ENCODE peak calls at places on chromosomes 11 and 22, in seven cellular contexts. X, S, T, D, W, Y and U are unnamed samples.

GRCh38 chr22:40853961-40854360 is 2.5 kb downstream of the ST13 start:
- DNase-seq in S (no peak), X (no peak), Y (no peak), W (no peak), D (no peak), T (peak; percentile 2), U (no peak)

GRCh38 chr11:103051158-103051801 is 40.7 kb downstream of the DCUN1D5 start:
- DNase-seq in T (no peak), X (no peak), S (no peak), D (no peak), Y (no peak), W (no peak), U (no peak)

GRCh38 chr22:17578129-17578754 is 14.9 kb downstream of the SLC25A18 start:
- DNase-seq in W (no peak), X (no peak), T (peak; percentile 23), Y (no peak), S (peak; percentile 53), D (peak; percentile 47), U (no peak)

GRCh38 chr22:39254789-39255298 is 10.1 kb upstream of the PDGFB start:
- DNase-seq in W (peak; percentile 77), X (no peak), Y (no peak), T (peak; percentile 84), S (no peak), D (no peak), U (no peak)

GRCh38 chr22:24011735-24012068 is 598 bp downstream of the CABIN1 start:
- DNase-seq in T (no peak), X (no peak), Y (no peak), S (no peak), D (no peak), W (no peak), U (no peak)

GRCh38 chr11:90329043-90329442 is 106.2 kb upstream of the CHORDC1 start:
- DNase-seq in W (no peak), X (no peak), Y (no peak), T (no peak), S (no peak), D (no peak), U (no peak)

GRCh38 chr11:19259487-19260345 is 19.0 kb upstream of the E2F8 start:
- DNase-seq in X (peak; percentile 40), D (peak; percentile 81), S (peak; percentile 75), T (peak; percentile 73), W (peak; percentile 24), Y (peak; percentile 73), U (peak; percentile 89)

GRCh38 chr11:100791873-100792272 is 104.8 kb downstream of the ARHGAP42 start:
- DNase-seq in T (peak; percentile 35), D (no peak), W (no peak), S (no peak), Y (no peak), X (no peak), U (no peak)

GRCh38 chr11:134120143-134120850 is 51.4 kb downstream of the JAM3 start:
- DNase-seq in T (peak; percentile 74), W (no peak), S (peak; percentile 39), X (no peak), Y (no peak), D (peak; percentile 66), U (peak; percentile 88)

GRCh38 chr11:708511-708910 is 2.5 kb downstream of the EPS8L2 start:
- DNase-seq in W (no peak), D (no peak), S (no peak), T (no peak), Y (no peak), X (no peak), U (no peak)

GRCh38 chr11:64969209-64969608 is 2.7 kb downstream of the MAJIN start:
- DNase-seq in X (no peak), D (no peak), Y (no peak), T (peak; percentile 31), S (peak; percentile 20), W (no peak), U (no peak)

DNA sequence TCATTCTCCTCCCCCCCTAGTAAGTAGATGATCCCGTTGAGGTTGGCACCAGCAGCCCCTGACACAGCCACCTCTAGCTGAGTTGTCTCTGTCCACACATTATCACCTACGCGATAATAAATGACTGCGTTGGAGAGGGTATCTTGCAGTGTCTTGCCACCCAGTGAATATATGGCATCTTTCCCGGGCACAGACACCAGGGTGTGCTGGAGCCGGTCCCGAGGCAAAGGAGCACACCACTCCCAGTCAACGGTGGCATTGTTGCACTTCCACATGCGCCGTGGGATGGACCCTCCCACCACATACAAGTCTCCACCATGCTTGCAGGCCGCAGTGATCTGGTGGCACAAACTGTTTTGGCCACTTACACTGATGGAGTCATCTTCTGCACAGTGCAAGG is 5.4 kb downstream of the KBTBD4 start:
- DNase-seq in X (no peak), W (no peak), S (no peak), Y (no peak), T (no peak), D (no peak), U (no peak)
- H3K36me3 ChIP-seq in X (peaks cover 48% of the 10 kb centered on the region), W (peaks cover 19% of the 10 kb centered on the region), S (no peaks in the 10 kb centered on the region), Y (peaks cover 70% of the 10 kb centered on the region), T (peaks cover 17% of the 10 kb centered on the region), D (peaks cover 90% of the 10 kb centered on the region), U (peaks cover 83% of the 10 kb centered on the region)

GRCh38 chr11:126751242-126751641 is 249.3 kb downstream of the KIRREL3 start:
- DNase-seq in S (no peak), W (no peak), D (no peak), T (no peak), Y (no peak), X (no peak), U (no peak)
- H3K4me3 ChIP-seq in S (no peak overlapping the region), W (no peak overlapping the region), D (no peak overlapping the region), T (no peak overlapping the region), Y (no peak overlapping the region), X (no peak overlapping the region), U (no peak overlapping the region)

GRCh38 chr22:49716441-49716840 is 111.2 kb downstream of the BRD1 start:
- DNase-seq in W (no peak), Y (no peak), T (no peak), X (no peak), D (no peak), S (no peak), U (no peak)

GRCh38 chr22:49719046-49719445 is 108.6 kb downstream of the BRD1 start:
- DNase-seq in X (no peak), Y (no peak), W (no peak), S (no peak), T (no peak), D (no peak), U (no peak)

GRCh38 chr22:49718396-49718795 is 109.3 kb downstream of the BRD1 start:
- DNase-seq in X (no peak), D (no peak), S (no peak), T (no peak), W (no peak), Y (no peak), U (no peak)

GRCh38 chr22:49715450-49715849 is 112.2 kb downstream of the BRD1 start:
- DNase-seq in T (no peak), Y (no peak), D (no peak), S (no peak), W (no peak), X (no peak), U (no peak)

GRCh38 chr22:49717322-49717919 is 110.3 kb downstream of the BRD1 start:
- DNase-seq in X (no peak), D (no peak), S (no peak), W (no peak), Y (no peak), T (no peak), U (no peak)
- H3K36me3 ChIP-seq in X (no peaks in the 10 kb centered on the region), D (no peaks in the 10 kb centered on the region), S (no peaks in the 10 kb centered on the region), W (no peaks in the 10 kb centered on the region), Y (no peaks in the 10 kb centered on the region), T (no peaks in the 10 kb centered on the region), U (no peaks in the 10 kb centered on the region)

GRCh38 chr22:37805878-37806277 is 1.9 kb upstream of the GCAT start:
- DNase-seq in Y (no peak), X (no peak), D (no peak), T (no peak), S (no peak), W (no peak), U (no peak)
- H3K4me3 ChIP-seq in Y (no peak overlapping the region), X (no peak overlapping the region), D (peak overlapping the region; percentile 52), T (peak overlapping the region; percentile 79), S (peak overlapping the region; percentile 53), W (no peak overlapping the region), U (peak overlapping the region; percentile 61)

GRCh38 chr22:33470456-33470855 is 412.3 kb upstream of the SYN3 start:
- DNase-seq in X (no peak), S (no peak), Y (no peak), T (no peak), D (no peak), W (peak; percentile 54), U (no peak)
- H3K36me3 ChIP-seq in X (no peaks in the 10 kb centered on the region), S (no peaks in the 10 kb centered on the region), Y (no peaks in the 10 kb centered on the region), T (no peaks in the 10 kb centered on the region), D (no peaks in the 10 kb centered on the region), W (no peaks in the 10 kb centered on the region), U (no peaks in the 10 kb centered on the region)

GRCh38 chr11:69318093-69318420 is 24.1 kb downstream of the MYEOV start:
- DNase-seq in S (no peak), Y (no peak), T (no peak), D (no peak), W (no peak), X (no peak), U (no peak)

GRCh38 chr11:69317401-69318092 is 23.6 kb downstream of the MYEOV start:
- DNase-seq in S (no peak), Y (no peak), X (no peak), W (no peak), T (peak; percentile 54), D (no peak), U (no peak)

GRCh38 chr11:69320326-69320725 is 26.4 kb downstream of the MYEOV start:
- DNase-seq in S (no peak), D (no peak), X (no peak), W (no peak), T (no peak), Y (no peak), U (no peak)

GRCh38 chr11:69320756-69321741 is 27.1 kb downstream of the MYEOV start:
- DNase-seq in S (no peak), Y (no peak), W (no peak), T (peak; percentile 49), D (no peak), X (no peak), U (no peak)

GRCh38 chr11:69319255-69320106 is 25.5 kb downstream of the MYEOV start:
- DNase-seq in S (no peak), X (no peak), D (no peak), T (no peak), Y (no peak), W (no peak), U (no peak)
- H3K4me3 ChIP-seq in S (no peak overlapping the region), X (no peak overlapping the region), D (no peak overlapping the region), T (no peak overlapping the region), Y (no peak overlapping the region), W (no peak overlapping the region), U (no peak overlapping the region)

DNA sequence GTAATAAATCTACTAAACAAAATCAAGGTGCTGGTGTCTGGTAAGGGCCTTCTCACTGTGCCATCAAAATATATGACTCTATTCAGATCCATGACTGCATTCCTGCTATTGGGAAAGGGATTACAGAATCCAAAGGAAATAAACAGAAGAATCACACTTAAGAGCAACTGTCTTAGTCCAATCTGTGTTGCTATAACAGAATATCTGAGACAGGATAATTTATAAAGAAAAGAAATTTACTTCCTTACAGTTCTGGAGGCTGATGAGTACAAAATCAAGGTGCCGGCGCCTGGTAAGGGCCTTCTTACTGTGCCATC is 51.4 kb downstream of the ALG9 start:
- DNase-seq in W (no peak), X (no peak), T (no peak), Y (no peak), S (no peak), D (no peak), U (no peak)
- H3K36me3 ChIP-seq in W (no peaks in the 10 kb centered on the region), X (no peaks in the 10 kb centered on the region), T (no peaks in the 10 kb centered on the region), Y (no peaks in the 10 kb centered on the region), S (no peaks in the 10 kb centered on the region), D (peaks cover 11% of the 10 kb centered on the region), U (no peaks in the 10 kb centered on the region)

GRCh38 chr22:19891350-19892248 is 36.9 kb upstream of the GNB1L start:
- DNase-seq in W (peak; percentile 73), S (no peak), X (peak; percentile 83), Y (peak; percentile 98), T (peak; percentile 90), D (no peak), U (no peak)
- H3K4me3 ChIP-seq in W (peak overlapping the region; percentile 20), S (no peak overlapping the region), X (peak overlapping the region; percentile 66), Y (no peak overlapping the region), T (no peak overlapping the region), D (peak overlapping the region; percentile 26), U (no peak overlapping the region)